ENCODE peak calls at places on chromosome X, in ten cellular contexts. Q, S, X, B, M, N, T, R, U and D are unnamed samples.
A peak's percentile ranks its signal among the peaks of the same experiment; 100 is the strongest.

GRCh38 chrX:154374361-154375155 is at the start of gene FLNA:
- DNase-seq in Q (no peak), S (no peak), X (no peak), B (no peak), M (peak; percentile 73), N (peak; percentile 79), T (no peak), R (no peak), U (peak; percentile 39), D (peak; percentile 24)

GRCh38 chrX:110146521-110146920 is 143.6 kb downstream of the TMEM164 start:
- DNase-seq in Q (peak; percentile 15), S (peak; percentile 68), X (peak; percentile 52), B (no peak), M (peak; percentile 64), N (peak; percentile 18), T (peak; percentile 83), R (no peak), U (peak; percentile 25), D (peak; percentile 26)

GRCh38 chrX:131778269-131779218 is 234.7 kb downstream of the OR13H1 start:
- DNase-seq in Q (peak; percentile 63), S (no peak), X (peak; percentile 81), B (no peak), M (no peak), N (peak; percentile 75), T (peak; percentile 94), R (no peak), U (no peak), D (no peak)

GRCh38 chrX:53188763-53189162 is 36.2 kb downstream of the KDM5C start:
- DNase-seq in Q (peak; percentile 5), S (no peak), X (no peak), B (peak; percentile 9), M (no peak), N (no peak), T (no peak), R (no peak), U (no peak), D (no peak)

GRCh38 chrX:134761788-134762187 is 103.5 kb upstream of the PLAC1 start:
- DNase-seq in Q (no peak), S (no peak), X (peak; percentile 27), B (no peak), M (no peak), N (no peak), T (peak; percentile 64), R (no peak), U (peak; percentile 12), D (no peak)

GRCh38 chrX:23931149-23931604 is 23.4 kb downstream of the CXorf58 start:
- DNase-seq in Q (no peak), S (no peak), X (peak; percentile 11), B (no peak), M (no peak), N (no peak), T (no peak), R (no peak), U (no peak), D (no peak)

GRCh38 chrX:140762061-140762460 is 52.5 kb downstream of the LINC00632 start:
- DNase-seq in Q (peak; percentile 69), S (peak; percentile 58), X (peak; percentile 68), B (peak; percentile 13), M (peak; percentile 75), N (no peak), T (peak; percentile 83), R (no peak), U (peak; percentile 30), D (peak; percentile 60)

GRCh38 chrX:19904778-19905367 is 17.5 kb upstream of the SH3KBP1 start:
- DNase-seq in Q (no peak), S (no peak), X (peak; percentile 60), B (peak; percentile 58), M (peak; percentile 55), N (no peak), T (peak; percentile 86), R (no peak), U (peak; percentile 41), D (peak; percentile 33)

GRCh38 chrX:57417827-57418226 is 131.3 kb downstream of the FAAH2 start:
- DNase-seq in Q (no peak), S (no peak), X (no peak), B (no peak), M (no peak), N (no peak), T (no peak), R (no peak), U (no peak), D (no peak)

GRCh38 chrX:78958419-78959116 is 13.4 kb downstream of the P2RY10 start:
- DNase-seq in Q (no peak), S (no peak), X (no peak), B (no peak), M (no peak), N (no peak), T (no peak), R (no peak), U (no peak), D (no peak)

GRCh38 chrX:78960888-78961287 is 15.7 kb downstream of the P2RY10 start:
- DNase-seq in Q (no peak), S (no peak), X (no peak), B (no peak), M (no peak), N (no peak), T (no peak), R (no peak), U (no peak), D (no peak)

GRCh38 chrX:78957049-78957767 is 12.0 kb downstream of the P2RY10 start:
- DNase-seq in Q (no peak), S (no peak), X (no peak), B (no peak), M (no peak), N (no peak), T (no peak), R (no peak), U (no peak), D (no peak)

DNA sequence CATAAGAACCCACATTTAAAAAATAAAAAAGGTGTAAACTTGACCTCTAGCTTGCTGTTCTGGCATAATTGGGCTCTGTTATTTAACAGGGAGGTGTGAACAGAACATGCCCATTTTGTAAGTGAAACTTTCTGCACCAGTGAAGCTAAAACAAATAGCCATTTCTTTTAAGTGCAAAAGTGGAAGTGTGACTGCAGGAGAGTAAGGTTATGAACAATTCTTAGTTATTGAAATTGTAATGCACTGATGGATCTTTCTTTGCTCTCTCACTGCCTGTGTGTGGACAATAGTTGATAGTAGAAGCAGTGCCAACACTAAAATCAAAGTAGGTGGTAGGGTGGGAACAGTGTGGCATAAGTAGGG is 12.6 kb downstream of the P2RY10 start:
- DNase-seq in Q (no peak), S (no peak), X (no peak), B (no peak), M (no peak), N (no peak), T (no peak), R (no peak), U (no peak), D (no peak)
- H3K27ac ChIP-seq in Q (no peak overlapping the region), S (no peak overlapping the region), X (no peak overlapping the region), B (no peak overlapping the region), M (no peak overlapping the region), N (no peak overlapping the region), T (no peak overlapping the region), R (no peak overlapping the region), U (no peak overlapping the region), D (no peak overlapping the region)

GRCh38 chrX:119500061-119500800 is 32.0 kb downstream of the SLC25A5 start:
- DNase-seq in Q (no peak), S (no peak), X (no peak), B (no peak), M (no peak), N (no peak), T (no peak), R (no peak), U (no peak), D (no peak)

GRCh38 chrX:119505945-119506344 is 37.7 kb downstream of the SLC25A5 start:
- DNase-seq in Q (no peak), S (no peak), X (peak; percentile 73), B (no peak), M (no peak), N (no peak), T (no peak), R (no peak), U (no peak), D (no peak)

GRCh38 chrX:119501511-119502148 is 33.4 kb downstream of the SLC25A5 start:
- DNase-seq in Q (no peak), S (no peak), X (no peak), B (no peak), M (no peak), N (no peak), T (no peak), R (no peak), U (no peak), D (no peak)

GRCh38 chrX:119502727-119503483 is 34.7 kb downstream of the SLC25A5 start:
- DNase-seq in Q (peak; percentile 27), S (no peak), X (peak; percentile 96), B (peak; percentile 75), M (no peak), N (no peak), T (no peak), R (peak; percentile 51), U (peak; percentile 75), D (no peak)

GRCh38 chrX:119503484-119503861 is 35.2 kb downstream of the SLC25A5 start:
- DNase-seq in Q (peak; percentile 80), S (no peak), X (no peak), B (peak; percentile 81), M (no peak), N (no peak), T (no peak), R (no peak), U (peak; percentile 62), D (no peak)
- H3K27ac ChIP-seq in Q (peak overlapping the region; percentile 34), S (no peak overlapping the region), X (peak overlapping the region; percentile 100), B (peak overlapping the region; percentile 56), M (no peak overlapping the region), N (no peak overlapping the region), T (no peak overlapping the region), R (no peak overlapping the region), U (peak overlapping the region; percentile 89), D (no peak overlapping the region)

DNA sequence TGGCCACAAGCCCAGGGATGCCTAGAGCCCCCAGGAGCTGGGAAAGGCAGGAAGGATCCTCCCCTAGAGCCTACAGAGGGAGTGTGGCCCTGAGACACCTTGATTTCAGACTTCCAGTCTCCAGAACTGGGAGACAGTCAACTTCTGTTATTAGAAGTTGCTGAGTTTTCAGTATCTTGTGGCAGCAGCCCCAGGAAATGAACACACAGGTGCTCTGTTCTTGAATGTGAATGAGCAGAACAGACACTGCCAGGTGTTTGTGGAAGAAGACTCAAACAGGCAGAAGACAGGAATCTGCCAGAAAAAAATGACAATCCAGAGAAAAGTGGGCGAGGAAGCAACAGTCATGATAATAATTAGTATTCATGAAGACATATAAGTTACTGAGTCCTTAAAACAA is 64.5 kb upstream of the STS start:
- DNase-seq in Q (no peak), S (no peak), X (no peak), B (no peak), M (no peak), N (no peak), T (peak; percentile 66), R (no peak), U (no peak), D (no peak)
- H3K27ac ChIP-seq in Q (no peak overlapping the region), S (no peak overlapping the region), X (no peak overlapping the region), B (no peak overlapping the region), M (no peak overlapping the region), N (no peak overlapping the region), T (peak overlapping the region; percentile 97), R (no peak overlapping the region), U (no peak overlapping the region), D (no peak overlapping the region)

DNA sequence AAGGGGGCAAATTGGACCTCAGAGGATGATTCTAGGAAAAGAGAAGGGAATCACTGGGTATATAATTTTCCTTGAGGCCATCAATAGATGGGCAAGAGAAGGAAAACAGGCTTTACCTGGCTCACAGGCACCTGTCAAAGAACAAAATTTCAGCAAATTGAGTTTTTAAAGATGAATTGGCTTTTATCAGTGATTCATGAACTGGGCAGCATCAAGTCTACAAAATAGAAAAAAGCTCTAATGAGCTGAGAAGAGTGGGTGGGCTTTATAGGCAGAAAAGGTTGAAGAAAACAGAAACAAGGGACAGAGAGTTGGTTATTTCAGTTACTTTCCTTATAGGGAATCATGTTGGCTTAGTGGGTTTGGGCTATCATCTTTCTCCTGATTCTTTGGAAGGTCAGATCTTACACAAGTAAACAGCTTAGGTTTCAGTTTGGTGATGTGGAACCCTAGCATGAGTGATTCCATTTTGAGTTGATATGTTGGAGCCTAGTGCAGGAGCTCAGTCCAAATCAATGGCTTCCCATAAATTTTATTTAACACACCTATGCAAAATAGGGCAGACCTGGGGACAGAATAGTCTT is 120.7 kb upstream of the MED14 start:
- DNase-seq in Q (no peak), S (no peak), X (no peak), B (no peak), M (no peak), N (no peak), T (no peak), R (no peak), U (no peak), D (no peak)
- H3K27ac ChIP-seq in Q (no peak overlapping the region), S (no peak overlapping the region), X (no peak overlapping the region), B (no peak overlapping the region), M (no peak overlapping the region), N (no peak overlapping the region), T (no peak overlapping the region), R (no peak overlapping the region), U (no peak overlapping the region), D (no peak overlapping the region)